ENCODE peak calls at places on chromosomes 11 and 22, in five cellular contexts. F is Calu3, N is omental fat pad, W is fibroblast of mammary gland, R is colonic mucosa. S is an unnamed sample.
A peak's percentile ranks its signal among the peaks of the same experiment; 100 is the strongest.

GRCh38 chr11:47003180-47003877 is 66.8 kb downstream of the CSTPP1 start:
- DNase-seq in F (no peak), N (no peak), W (peak; percentile 61), R (no peak), S (no peak)

GRCh38 chr11:57406337-57406904 is 16.0 kb upstream of the PRG2 start:
- DNase-seq in F (no peak), N (no peak), W (peak; percentile 60), R (no peak), S (no peak)

GRCh38 chr22:49753961-49754673 is 73.6 kb downstream of the BRD1 start:
- DNase-seq in F (no peak), N (no peak), W (no peak), R (no peak), S (no peak)

GRCh38 chr11:100403817-100404216 is 283.3 kb upstream of the ARHGAP42 start:
- DNase-seq in F (no peak), N (no peak), W (no peak), R (no peak), S (no peak)

GRCh38 chr11:11798586-11799438 is 43.0 kb upstream of the USP47 start:
- DNase-seq in F (peak; percentile 89), N (peak; percentile 91), W (peak; percentile 77), R (peak; percentile 88), S (no peak)

GRCh38 chr11:86119062-86119461 is 50.2 kb upstream of the PICALM start:
- DNase-seq in F (no peak), N (no peak), W (no peak), R (no peak), S (no peak)

GRCh38 chr11:40388097-40388818 is 1071.2 kb downstream of the LRRC4C start:
- DNase-seq in F (no peak), N (no peak), W (peak; percentile 81), R (no peak), S (no peak)

GRCh38 chr22:32646476-32646875 is 155.0 kb upstream of the TIMP3 start:
- DNase-seq in F (no peak), N (no peak), W (no peak), R (no peak), S (no peak)

GRCh38 chr11:11580831-11581492 is 40.8 kb downstream of the GALNT18 start:
- DNase-seq in F (no peak), N (no peak), W (no peak), R (no peak), S (no peak)

GRCh38 chr11:125679397-125679796 is 1.2 kb downstream of the ACRV1 start:
- DNase-seq in F (no peak), N (no peak), W (peak; percentile 5), R (no peak), S (no peak)

GRCh38 chr11:74179234-74180126 is 8.4 kb downstream of the PPME1 start:
- DNase-seq in F (no peak), N (no peak), W (peak; percentile 46), R (no peak), S (no peak)

GRCh38 chr11:134639586-134640330 is 227.7 kb upstream of the B3GAT1 start:
- DNase-seq in F (no peak), N (no peak), W (no peak), R (peak; percentile 68), S (no peak)

GRCh38 chr11:13216019-13217006 is 61.3 kb upstream of the BMAL1 start:
- DNase-seq in F (peak; percentile 79), N (no peak), W (peak; percentile 98), R (no peak), S (no peak)

GRCh38 chr11:40030867-40031266 is 1428.6 kb downstream of the LRRC4C start:
- DNase-seq in F (no peak), N (no peak), W (no peak), R (no peak), S (no peak)

GRCh38 chr11:120566176-120566575 is 54.6 kb downstream of the GRIK4 start:
- DNase-seq in F (peak; percentile 37), N (no peak), W (no peak), R (no peak), S (no peak)

GRCh38 chr11:66951135-66951534 is 7.0 kb downstream of the PC start:
- DNase-seq in F (no peak), N (no peak), W (no peak), R (no peak), S (no peak)
- TF ChIP-seq CTCF in F (no peak), N (no peak), W (no peak), R (no peak), S (no peak)

GRCh38 chr11:71489311-71490043 is 36.5 kb downstream of the NADSYN1 start:
- DNase-seq in F (peak; percentile 20), N (no peak), W (peak; percentile 30), R (no peak), S (no peak)
- TF ChIP-seq CTCF in F (no peak), N (no peak), W (no peak), R (no peak), S (no peak)

DNA sequence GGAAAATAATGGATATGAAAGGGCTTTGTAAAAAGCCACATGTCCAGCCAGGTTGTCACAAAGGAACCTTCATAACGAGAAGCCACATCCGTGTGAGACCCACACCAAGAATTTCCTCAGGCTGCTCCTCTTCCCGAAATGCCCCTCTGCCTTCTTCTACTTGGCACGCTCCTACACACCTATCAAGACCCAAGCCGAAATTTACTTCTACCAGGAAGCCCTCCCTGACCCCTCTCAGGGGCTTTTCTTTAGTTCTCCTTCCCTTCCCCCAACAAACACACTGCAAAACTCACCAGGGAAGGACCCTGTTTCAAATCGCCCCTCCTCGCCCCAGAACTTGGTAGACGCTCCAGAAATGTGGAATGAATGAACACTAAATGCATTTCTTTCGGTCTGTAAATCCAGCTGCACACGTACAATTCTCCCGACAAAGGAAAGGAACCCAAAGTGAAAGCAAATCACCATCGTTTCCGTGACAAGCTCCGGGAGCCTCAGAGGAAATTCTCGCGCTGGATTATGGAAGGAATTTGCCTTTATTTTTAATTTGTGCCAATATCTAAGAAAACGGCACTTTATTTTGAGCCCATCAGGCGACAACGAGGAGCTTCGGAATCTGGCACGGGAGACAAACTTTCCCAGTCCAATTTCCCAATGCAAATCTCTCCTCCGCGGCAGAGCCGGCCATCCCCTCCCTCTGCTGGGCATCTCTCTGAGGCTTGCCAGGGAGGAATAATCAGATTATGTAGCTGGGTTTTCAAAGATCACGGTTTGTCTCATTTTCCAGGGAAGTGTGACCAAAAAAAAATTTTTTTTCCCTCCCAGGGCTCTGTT is 13.2 kb upstream of the SHISAL1 start:
- DNase-seq in F (no peak), N (no peak), W (peak; percentile 35), R (no peak), S (no peak)
- TF ChIP-seq CTCF in F (no peak), N (no peak), W (peak; percentile 51), R (no peak), S (no peak)

DNA sequence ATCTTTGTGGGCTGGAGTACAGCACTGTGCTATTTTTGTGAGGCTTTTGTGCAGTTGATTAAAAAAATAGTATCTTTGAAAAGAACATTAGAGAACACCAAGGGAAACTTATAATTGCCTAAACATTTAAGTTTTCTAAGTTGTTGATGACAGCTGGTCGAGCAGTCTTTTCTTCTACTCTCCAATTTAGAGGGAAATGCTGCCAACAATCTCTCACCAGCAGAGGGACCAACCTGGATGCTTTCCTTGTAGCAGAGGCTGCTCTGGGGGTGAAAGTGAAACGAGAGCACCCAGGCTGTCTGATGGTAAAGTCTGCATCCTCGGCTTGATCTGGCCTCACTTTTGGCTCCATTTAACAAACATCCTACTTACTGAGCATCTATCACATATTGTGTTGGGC is 1286.5 kb upstream of the TENM4 start:
- DNase-seq in F (peak; percentile 24), N (no peak), W (peak; percentile 13), R (peak; percentile 17), S (no peak)
- TF ChIP-seq CTCF in F (peak; percentile 20), N (no peak), W (peak; percentile 19), R (no peak), S (no peak)

GRCh38 chr11:101848262-101848661 is 66.5 kb upstream of the CEP126 start:
- DNase-seq in F (no peak), N (no peak), W (peak; percentile 46), R (no peak), S (no peak)
- TF ChIP-seq CTCF in F (no peak), N (no peak), W (peak; percentile 21), R (no peak), S (peak; percentile 38)

GRCh38 chr22:25366408-25366807 is 147.0 kb downstream of the CRYBB2 start:
- DNase-seq in F (no peak), N (no peak), W (no peak), R (no peak), S (no peak)
- TF ChIP-seq CTCF in F (no peak), N (no peak), W (no peak), R (no peak), S (no peak)

S was measured in esophagus squamous epithelium.